ENCODE peak calls at places on chromosome 2, in four cellular contexts. One of them, this sample, is unnamed. For H3K36me3, the result is how much of the 10 kb centered on the place peaks cover.

GRCh38 chr2:222358876-222359275 is 60.1 kb upstream of the PAX3 start:
- DNase-seq in adrenal gland: peak
- DNase-seq in neuronal stem cell: no peak
- DNase-seq in GM12878: no peak
- DNase-seq in this sample: no peak

GRCh38 chr2:101679037-101679726 is 18.3 kb upstream of the MAP4K4 start:
- DNase-seq in adrenal gland: no peak
- DNase-seq in neuronal stem cell: no peak
- DNase-seq in GM12878: no peak
- DNase-seq in this sample: no peak

GRCh38 chr2:205814039-205814364 is 131.7 kb downstream of the NRP2 start:
- DNase-seq in adrenal gland: no peak
- DNase-seq in neuronal stem cell: no peak
- DNase-seq in GM12878: no peak
- DNase-seq in this sample: no peak

GRCh38 chr2:211816739-211817138 is 721.9 kb downstream of the ERBB4 start:
- DNase-seq in adrenal gland: no peak
- DNase-seq in neuronal stem cell: no peak
- DNase-seq in GM12878: no peak
- DNase-seq in this sample: no peak

GRCh38 chr2:191049728-191050639 is 36.0 kb upstream of the STAT1 start:
- DNase-seq in adrenal gland: no peak
- DNase-seq in neuronal stem cell: peak
- DNase-seq in GM12878: peak
- DNase-seq in this sample: no peak

GRCh38 chr2:223044916-223045700 is 6.9 kb upstream of the KCNE4 start:
- DNase-seq in adrenal gland: no peak
- DNase-seq in neuronal stem cell: no peak
- DNase-seq in GM12878: no peak
- DNase-seq in this sample: no peak

GRCh38 chr2:238499731-238500570 is 73.2 kb downstream of the ASB1 start:
- DNase-seq in adrenal gland: no peak
- DNase-seq in neuronal stem cell: no peak
- DNase-seq in GM12878: no peak
- DNase-seq in this sample: no peak

GRCh38 chr2:127690696-127691095 is 10.6 kb upstream of the SFT2D3 start:
- DNase-seq in adrenal gland: no peak
- DNase-seq in neuronal stem cell: no peak
- DNase-seq in GM12878: no peak
- DNase-seq in this sample: no peak

GRCh38 chr2:100104718-100105677 is 37.4 kb downstream of the AFF3 start:
- DNase-seq in adrenal gland: no peak
- DNase-seq in neuronal stem cell: peak
- DNase-seq in GM12878: no peak
- DNase-seq in this sample: peak

GRCh38 chr2:204753841-204754240 is 208.6 kb downstream of the PARD3B start:
- DNase-seq in adrenal gland: no peak
- DNase-seq in neuronal stem cell: no peak
- DNase-seq in GM12878: no peak
- DNase-seq in this sample: no peak

GRCh38 chr2:38716185-38716584 is 35.0 kb downstream of the SRSF7 start:
- DNase-seq in adrenal gland: no peak
- DNase-seq in neuronal stem cell: no peak
- DNase-seq in GM12878: no peak
- DNase-seq in this sample: no peak

GRCh38 chr2:235511187-235511661 is 17.4 kb downstream of the AGAP1 start:
- DNase-seq in adrenal gland: peak
- DNase-seq in neuronal stem cell: no peak
- DNase-seq in GM12878: no peak
- DNase-seq in this sample: no peak

GRCh38 chr2:159853101-159853500 is 55.1 kb upstream of the CD302 start:
- DNase-seq in adrenal gland: no peak
- DNase-seq in neuronal stem cell: no peak
- DNase-seq in GM12878: no peak
- DNase-seq in this sample: no peak

GRCh38 chr2:86633094-86633740 is 9.6 kb upstream of the RNF103 start:
- DNase-seq in adrenal gland: no peak
- DNase-seq in neuronal stem cell: no peak
- DNase-seq in GM12878: no peak
- DNase-seq in this sample: no peak

GRCh38 chr2:159065313-159065712 is 96.9 kb downstream of the TANC1 start:
- DNase-seq in adrenal gland: no peak
- DNase-seq in neuronal stem cell: no peak
- DNase-seq in GM12878: no peak
- DNase-seq in this sample: no peak

GRCh38 chr2:191835539-191836350 is 11.1 kb downstream of the CAVIN2 start:
- DNase-seq in adrenal gland: no peak
- DNase-seq in neuronal stem cell: no peak
- DNase-seq in GM12878: no peak
- DNase-seq in this sample: no peak

GRCh38 chr2:189287982-189288494 is 108.5 kb upstream of the COL5A2 start:
- DNase-seq in adrenal gland: no peak
- DNase-seq in neuronal stem cell: peak
- DNase-seq in GM12878: no peak
- DNase-seq in this sample: no peak

GRCh38 chr2:151857650-151858049 is 29.4 kb upstream of the ARL5A start:
- DNase-seq in adrenal gland: no peak
- DNase-seq in neuronal stem cell: no peak
- DNase-seq in GM12878: no peak
- DNase-seq in this sample: no peak

GRCh38 chr2:42958036-42958370 is 165.6 kb upstream of the HAAO start:
- DNase-seq in adrenal gland: no peak
- DNase-seq in neuronal stem cell: no peak
- DNase-seq in GM12878: no peak
- DNase-seq in this sample: no peak

DNA sequence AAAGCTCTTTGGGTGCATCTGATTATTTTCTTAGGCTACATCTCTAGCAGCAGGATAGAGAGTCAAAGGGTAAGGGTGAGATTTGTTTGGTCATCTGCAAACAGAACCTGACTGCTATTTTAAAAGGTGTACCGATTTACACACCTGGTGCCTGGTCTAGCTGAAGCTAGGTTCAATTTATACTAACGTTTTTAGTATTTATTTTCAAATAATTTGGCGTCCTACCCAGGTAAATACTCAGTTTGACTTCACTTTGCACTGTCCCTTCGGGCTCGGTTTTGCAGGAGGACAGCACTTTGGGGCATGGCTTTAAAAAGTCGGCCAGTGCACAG is 683 bp downstream of the PTRHD1 start:
- DNase-seq in adrenal gland: no peak
- DNase-seq in neuronal stem cell: no peak
- DNase-seq in GM12878: no peak
- DNase-seq in this sample: no peak
- H3K27ac ChIP-seq in adrenal gland: no peak
- H3K27ac ChIP-seq in neuronal stem cell: peak
- H3K27ac ChIP-seq in GM12878: peak
- H3K27ac ChIP-seq in this sample: peak

GRCh38 chr2:197487385-197487784 is 12.3 kb downstream of the HSPD1 start:
- DNase-seq in adrenal gland: no peak
- DNase-seq in neuronal stem cell: no peak
- DNase-seq in GM12878: no peak
- DNase-seq in this sample: no peak
- H3K36me3 ChIP-seq in adrenal gland: half or more
- H3K36me3 ChIP-seq in neuronal stem cell: under half
- H3K36me3 ChIP-seq in GM12878: under half
- H3K36me3 ChIP-seq in this sample: under half

GRCh38 chr2:20609349-20609994 is 41.4 kb downstream of the HS1BP3 start:
- DNase-seq in adrenal gland: peak
- DNase-seq in neuronal stem cell: no peak
- DNase-seq in GM12878: no peak
- DNase-seq in this sample: no peak

GRCh38 chr2:20609995-20610357 is 40.9 kb downstream of the HS1BP3 start:
- DNase-seq in adrenal gland: peak
- DNase-seq in neuronal stem cell: no peak
- DNase-seq in GM12878: no peak
- DNase-seq in this sample: no peak

GRCh38 chr2:20607446-20607845 is 43.5 kb downstream of the HS1BP3 start:
- DNase-seq in adrenal gland: no peak
- DNase-seq in neuronal stem cell: no peak
- DNase-seq in GM12878: no peak
- DNase-seq in this sample: no peak

GRCh38 chr2:20611077-20611843 is 39.6 kb downstream of the HS1BP3 start:
- DNase-seq in adrenal gland: peak
- DNase-seq in neuronal stem cell: no peak
- DNase-seq in GM12878: no peak
- DNase-seq in this sample: no peak

DNA sequence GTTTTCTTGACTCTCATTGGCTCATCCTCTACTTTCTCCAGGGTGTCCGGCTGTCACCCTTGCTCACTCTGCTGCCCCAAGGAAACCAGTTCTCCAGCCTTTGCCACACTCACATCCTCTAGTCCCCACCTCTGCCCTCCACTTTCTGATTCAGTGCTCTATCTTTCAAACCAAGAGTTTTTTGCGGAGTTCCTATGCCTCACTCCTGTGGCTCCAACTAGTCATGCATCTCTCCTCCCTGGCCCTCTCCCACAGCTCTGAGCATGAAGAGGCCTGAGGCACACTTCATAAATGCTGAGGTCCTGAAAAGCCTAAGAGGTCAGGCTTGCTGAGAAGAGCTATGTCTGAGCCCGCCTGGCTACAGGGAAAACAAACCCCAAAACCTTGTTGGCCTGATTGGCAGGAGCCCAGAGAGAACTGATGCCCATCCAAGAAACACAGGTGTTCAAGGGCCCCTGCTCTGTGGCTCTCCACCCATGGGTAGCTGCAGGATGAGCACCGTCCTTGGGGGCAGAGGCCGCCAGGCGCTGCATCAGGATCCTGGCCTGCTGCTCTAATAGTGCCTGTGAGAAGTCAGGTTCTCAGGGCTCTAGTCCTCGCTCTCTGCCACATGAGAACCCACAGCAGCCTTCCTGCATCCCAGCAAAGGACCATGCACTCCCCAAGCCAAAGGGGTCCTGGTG is 42.1 kb downstream of the HS1BP3 start:
- DNase-seq in adrenal gland: peak
- DNase-seq in neuronal stem cell: no peak
- DNase-seq in GM12878: no peak
- DNase-seq in this sample: no peak
- H3K27ac ChIP-seq in adrenal gland: no peak
- H3K27ac ChIP-seq in neuronal stem cell: no peak
- H3K27ac ChIP-seq in GM12878: no peak
- H3K27ac ChIP-seq in this sample: no peak

GRCh38 chr2:181104512-181105121 is 124.2 kb downstream of the UBE2E3 start:
- DNase-seq in adrenal gland: no peak
- DNase-seq in neuronal stem cell: peak
- DNase-seq in GM12878: no peak
- DNase-seq in this sample: peak
- H3K36me3 ChIP-seq in adrenal gland: under half
- H3K36me3 ChIP-seq in neuronal stem cell: under half
- H3K36me3 ChIP-seq in GM12878: under half
- H3K36me3 ChIP-seq in this sample: under half